ENCODE peak calls at places on chromosomes 5 and 9, in eight cellular contexts. Y, T, L, O, K, C, Z and V are unnamed samples.

GRCh38 chr9:126862461-126862830 is 2.0 kb downstream of the ZBTB34 start:
- DNase-seq in Y (no peak), T (no peak), L (no peak), O (no peak), K (no peak), C (no peak), Z (no peak), V (no peak)

GRCh38 chr9:95611354-95611753 is 94.6 kb upstream of the PTCH1 start:
- DNase-seq in Y (no peak), T (no peak), L (no peak), O (no peak), K (no peak), C (no peak), Z (no peak), V (no peak)

GRCh38 chr5:135041145-135041587 is 7.1 kb upstream of the PITX1 start:
- DNase-seq in Y (no peak), T (no peak), L (no peak), O (no peak), K (no peak), C (no peak), Z (no peak), V (no peak)

GRCh38 chr5:177469750-177470525 is 3.5 kb downstream of the DBN1 start:
- DNase-seq in Y (no peak), T (no peak), L (no peak), O (no peak), K (no peak), C (no peak), Z (no peak), V (no peak)

GRCh38 chr5:133827001-133827400 is 141.4 kb downstream of the C5orf15 start:
- DNase-seq in Y (no peak), T (no peak), L (no peak), O (no peak), K (no peak), C (no peak), Z (no peak), V (no peak)

GRCh38 chr9:120755827-120756434 is 37.3 kb downstream of the FBXW2 start:
- DNase-seq in Y (peak; percentile 35), T (no peak), L (peak; percentile 51), O (peak; percentile 65), K (peak; percentile 80), C (peak; percentile 69), Z (no peak), V (no peak)

GRCh38 chr9:98545041-98545440 is 163.7 kb downstream of the GABBR2 start:
- DNase-seq in Y (no peak), T (no peak), L (no peak), O (no peak), K (no peak), C (no peak), Z (no peak), V (no peak)

GRCh38 chr9:134436926-134437325 is 110.7 kb downstream of the RXRA start:
- DNase-seq in Y (no peak), T (no peak), L (no peak), O (no peak), K (no peak), C (no peak), Z (no peak), V (no peak)

GRCh38 chr5:142725231-142726187 is 39.6 kb upstream of the FGF1 start:
- DNase-seq in Y (peak; percentile 43), T (no peak), L (no peak), O (no peak), K (no peak), C (no peak), Z (no peak), V (no peak)

GRCh38 chr9:76629205-76629990 is 134.8 kb upstream of the PCA3 start:
- DNase-seq in Y (no peak), T (no peak), L (no peak), O (no peak), K (no peak), C (no peak), Z (no peak), V (no peak)

GRCh38 chr9:33404782-33405362 is 2.5 kb upstream of the AQP7 start:
- DNase-seq in Y (peak; percentile 25), T (no peak), L (no peak), O (no peak), K (no peak), C (no peak), Z (no peak), V (no peak)

GRCh38 chr5:178465861-178466288 is 124.3 kb downstream of the COL23A1 start:
- DNase-seq in Y (no peak), T (no peak), L (no peak), O (no peak), K (no peak), C (no peak), Z (no peak), V (no peak)

GRCh38 chr5:73625905-73626811 is at the start of gene ARHGEF28:
- DNase-seq in Y (peak; percentile 82), T (peak; percentile 24), L (peak; percentile 48), O (peak; percentile 50), K (peak; percentile 79), C (peak; percentile 68), Z (peak; percentile 82), V (no peak)

GRCh38 chr9:96381696-96382095 is 1.8 kb downstream of the SLC35D2 start:
- DNase-seq in Y (no peak), T (no peak), L (no peak), O (no peak), K (no peak), C (no peak), Z (no peak), V (no peak)

GRCh38 chr5:132190161-132190817 is 37.4 kb downstream of the P4HA2 start:
- DNase-seq in Y (peak; percentile 55), T (peak; percentile 43), L (no peak), O (peak; percentile 84), K (peak; percentile 55), C (peak; percentile 20), Z (no peak), V (peak; percentile 43)

GRCh38 chr9:16434522-16434921 is 435.9 kb downstream of the BNC2 start:
- DNase-seq in Y (no peak), T (no peak), L (no peak), O (peak; percentile 9), K (no peak), C (no peak), Z (no peak), V (no peak)

GRCh38 chr5:95823241-95823737 is 763 bp upstream of the GLRX start:
- DNase-seq in Y (no peak), T (no peak), L (no peak), O (no peak), K (no peak), C (no peak), Z (no peak), V (no peak)

GRCh38 chr5:96517294-96517693 is 84.2 kb upstream of the PCSK1 start:
- DNase-seq in Y (no peak), T (peak; percentile 64), L (no peak), O (no peak), K (no peak), C (no peak), Z (no peak), V (no peak)

GRCh38 chr9:113274474-113275146 is 762 bp downstream of the CDC26 start:
- DNase-seq in Y (peak; percentile 43), T (peak; percentile 22), L (no peak), O (peak; percentile 72), K (peak; percentile 63), C (peak; percentile 30), Z (no peak), V (peak; percentile 18)

GRCh38 chr5:171335616-171336015 is 26.6 kb downstream of the TLX3 start:
- DNase-seq in Y (no peak), T (no peak), L (no peak), O (no peak), K (no peak), C (no peak), Z (no peak), V (no peak)

GRCh38 chr5:53359906-53360305 is 120.5 kb upstream of the FST start:
- DNase-seq in Y (peak; percentile 74), T (no peak), L (no peak), O (no peak), K (no peak), C (no peak), Z (no peak), V (no peak)

GRCh38 chr5:41193462-41194166 is 19.7 kb downstream of the C6 start:
- DNase-seq in Y (no peak), T (peak; percentile 53), L (no peak), O (peak; percentile 9), K (no peak), C (peak; percentile 94), Z (peak; percentile 94), V (peak; percentile 32)

GRCh38 chr5:5145651-5146529 is 5.8 kb downstream of the ADAMTS16 start:
- DNase-seq in Y (no peak), T (no peak), L (no peak), O (no peak), K (no peak), C (no peak), Z (no peak), V (no peak)

GRCh38 chr5:180155331-180155881 is 53.6 kb downstream of the RASGEF1C start:
- DNase-seq in Y (no peak), T (no peak), L (no peak), O (no peak), K (no peak), C (no peak), Z (no peak), V (no peak)

GRCh38 chr5:142439208-142439607 is 114.4 kb upstream of the SPRY4 start:
- DNase-seq in Y (no peak), T (no peak), L (no peak), O (peak; percentile 44), K (no peak), C (no peak), Z (no peak), V (no peak)

GRCh38 chr5:129724647-129725046 is 23.2 kb upstream of the MINAR2 start:
- DNase-seq in Y (no peak), T (no peak), L (no peak), O (no peak), K (no peak), C (no peak), Z (no peak), V (no peak)
- TF ChIP-seq CTCF in Y (no peak), T (no peak), L (no peak), O (no peak), K (no peak), C (no peak), Z (no peak), V (no peak)

GRCh38 chr5:140969880-140970279 is 3.6 kb downstream of the PCDHAC2 start:
- DNase-seq in Y (no peak), T (no peak), L (no peak), O (no peak), K (no peak), C (no peak), Z (no peak), V (no peak)
- TF ChIP-seq CTCF in Y (no peak), T (no peak), L (no peak), O (no peak), K (no peak), C (no peak), Z (no peak), V (no peak)

DNA sequence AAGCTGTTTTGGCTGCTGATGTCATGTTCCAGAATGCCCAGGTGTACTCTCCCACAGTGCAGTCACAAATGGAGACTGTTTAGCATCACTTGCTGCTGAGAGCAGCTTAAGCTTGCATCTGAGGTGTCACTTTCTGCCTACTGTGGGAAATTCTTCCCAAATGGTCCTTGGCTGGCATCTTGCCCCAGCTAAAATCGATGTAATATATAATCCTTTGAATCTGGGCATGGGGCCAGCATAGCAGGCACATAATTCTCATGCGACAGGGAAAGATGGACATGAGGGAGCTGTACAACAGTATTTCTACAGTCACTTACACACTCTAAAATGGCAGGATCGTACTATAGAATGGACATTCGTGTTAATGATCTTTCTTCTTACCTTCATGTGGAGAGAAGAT is 144.3 kb downstream of the MACIR start:
- DNase-seq in Y (no peak), T (no peak), L (no peak), O (peak; percentile 64), K (no peak), C (no peak), Z (no peak), V (no peak)
- TF ChIP-seq CTCF in Y (no peak), T (no peak), L (no peak), O (no peak), K (no peak), C (no peak), Z (no peak), V (no peak)

GRCh38 chr9:12819436-12820185 is 44.8 kb downstream of the LURAP1L start:
- DNase-seq in Y (no peak), T (no peak), L (no peak), O (peak; percentile 50), K (peak; percentile 18), C (no peak), Z (no peak), V (no peak)
- TF ChIP-seq CTCF in Y (peak; percentile 49), T (peak; percentile 7), L (no peak), O (peak; percentile 66), K (peak; percentile 58), C (no peak), Z (peak; percentile 41), V (peak; percentile 42)